ENCODE peak calls at places on chromosomes 2 and 18, in ten cellular contexts. F, C, Z, S, L, N, A, R, Y and D are unnamed samples.

GRCh38 chr2:157509755-157510154 is 65.9 kb upstream of the CYTIP start:
- DNase-seq in F (no peak), C (no peak), Z (no peak), S (no peak), L (no peak), N (no peak), A (no peak), R (no peak), Y (no peak), D (no peak)

GRCh38 chr18:49447810-49448745 is 12.4 kb downstream of the DYM start:
- DNase-seq in F (no peak), C (no peak), Z (peak; percentile 73), S (no peak), L (peak; percentile 78), N (no peak), A (peak; percentile 58), R (no peak), Y (peak; percentile 12), D (no peak)

GRCh38 chr2:221752781-221753180 is 180.7 kb upstream of the EPHA4 start:
- DNase-seq in F (no peak), C (no peak), Z (no peak), S (no peak), L (peak; percentile 17), N (no peak), A (no peak), R (no peak), Y (no peak), D (no peak)

GRCh38 chr2:30262716-30263309 is 31.5 kb downstream of the LBH start:
- DNase-seq in F (no peak), C (no peak), Z (no peak), S (no peak), L (no peak), N (no peak), A (no peak), R (no peak), Y (no peak), D (no peak)

GRCh38 chr18:51399491-51400122 is 202.1 kb upstream of the MEX3C start:
- DNase-seq in F (no peak), C (no peak), Z (peak; percentile 93), S (no peak), L (no peak), N (no peak), A (no peak), R (no peak), Y (no peak), D (no peak)

GRCh38 chr2:193357508-193357907 is 1162.8 kb upstream of the TMEFF2 start:
- DNase-seq in F (no peak), C (no peak), Z (no peak), S (peak; percentile 48), L (no peak), N (no peak), A (no peak), R (no peak), Y (no peak), D (no peak)

GRCh38 chr2:190789074-190790004 is 91.3 kb upstream of the GLS start:
- DNase-seq in F (no peak), C (no peak), Z (no peak), S (no peak), L (no peak), N (no peak), A (no peak), R (no peak), Y (no peak), D (no peak)

GRCh38 chr2:241617431-241618154 is 19.4 kb downstream of the THAP4 start:
- DNase-seq in F (no peak), C (no peak), Z (peak; percentile 11), S (no peak), L (peak; percentile 33), N (no peak), A (no peak), R (no peak), Y (no peak), D (no peak)

GRCh38 chr18:3554091-3554601 is 104.2 kb downstream of the TGIF1 start:
- DNase-seq in F (no peak), C (no peak), Z (peak; percentile 13), S (no peak), L (no peak), N (no peak), A (no peak), R (no peak), Y (no peak), D (no peak)

GRCh38 chr18:68454511-68455228 is 260.2 kb downstream of the TMX3 start:
- DNase-seq in F (no peak), C (no peak), Z (peak; percentile 70), S (no peak), L (peak; percentile 62), N (no peak), A (no peak), R (no peak), Y (no peak), D (no peak)

GRCh38 chr2:97966545-97967215 is 29.1 kb downstream of the TMEM131 start:
- DNase-seq in F (no peak), C (no peak), Z (no peak), S (no peak), L (peak; percentile 97), N (no peak), A (peak; percentile 31), R (no peak), Y (no peak), D (peak; percentile 60)

GRCh38 chr18:35935805-35936204 is 36.7 kb upstream of the RMP24 start:
- DNase-seq in F (no peak), C (no peak), Z (no peak), S (no peak), L (no peak), N (no peak), A (no peak), R (peak; percentile 20), Y (no peak), D (no peak)

GRCh38 chr2:230700447-230700846 is 12.2 kb upstream of the CAB39 start:
- DNase-seq in F (no peak), C (no peak), Z (peak; percentile 63), S (no peak), L (peak; percentile 55), N (no peak), A (no peak), R (no peak), Y (no peak), D (no peak)

GRCh38 chr2:66443977-66444855 is 9.3 kb downstream of the MEIS1 start:
- DNase-seq in F (no peak), C (no peak), Z (peak; percentile 53), S (peak; percentile 78), L (peak; percentile 52), N (no peak), A (no peak), R (no peak), Y (no peak), D (no peak)

GRCh38 chr2:100482741-100483140 is 12.5 kb downstream of the NMS start:
- DNase-seq in F (no peak), C (no peak), Z (no peak), S (no peak), L (no peak), N (no peak), A (no peak), R (no peak), Y (peak; percentile 37), D (no peak)

GRCh38 chr2:42792087-42792582 is 248 bp downstream of the HAAO start:
- DNase-seq in F (no peak), C (no peak), Z (no peak), S (no peak), L (peak; percentile 32), N (no peak), A (no peak), R (no peak), Y (no peak), D (no peak)

GRCh38 chr18:50469380-50469781 is 90.5 kb upstream of the MAPK4 start:
- DNase-seq in F (no peak), C (peak; percentile 11), Z (no peak), S (peak; percentile 78), L (no peak), N (no peak), A (no peak), R (no peak), Y (no peak), D (no peak)

GRCh38 chr18:75293591-75293990 is 83.0 kb downstream of the TSHZ1 start:
- DNase-seq in F (no peak), C (no peak), Z (no peak), S (no peak), L (peak; percentile 73), N (no peak), A (no peak), R (no peak), Y (no peak), D (no peak)

GRCh38 chr2:133362061-133362476 is 206.2 kb downstream of the NCKAP5 start:
- DNase-seq in F (no peak), C (no peak), Z (peak; percentile 11), S (no peak), L (peak; percentile 66), N (no peak), A (no peak), R (no peak), Y (no peak), D (no peak)

DNA sequence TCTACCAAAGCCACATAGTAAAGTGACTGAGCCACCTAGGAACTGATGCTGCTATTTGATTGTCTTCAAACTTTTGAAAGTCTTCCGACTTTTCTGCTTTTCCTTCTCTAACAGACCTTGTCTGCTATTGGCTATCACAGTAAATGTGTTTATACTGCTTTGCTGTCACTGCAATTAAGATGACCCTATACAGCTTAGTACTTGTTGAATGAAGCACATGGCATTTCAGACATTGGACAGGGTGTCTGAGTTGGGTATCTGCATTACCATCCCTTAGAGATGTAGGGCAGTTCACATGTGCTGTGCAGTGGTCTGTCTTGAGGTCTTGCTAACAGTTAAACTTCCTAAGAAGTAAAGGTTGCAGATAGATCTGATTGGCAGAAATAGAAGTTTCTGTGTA is 3.6 kb downstream of the WDR43 start:
- DNase-seq in F (no peak), C (no peak), Z (no peak), S (no peak), L (no peak), N (no peak), A (no peak), R (no peak), Y (no peak), D (no peak)
- H3K4me3 ChIP-seq in F (no peak overlapping the region), C (no peak overlapping the region), Z (no peak overlapping the region), S (no peak overlapping the region), L (no peak overlapping the region), N (no peak overlapping the region), A (no peak overlapping the region), R (no peak overlapping the region), Y (peak overlapping the region; percentile 94), D (peak overlapping the region; percentile 12)

GRCh38 chr18:13159579-13159978 is 59.0 kb upstream of the LDLRAD4 start:
- DNase-seq in F (no peak), C (no peak), Z (peak; percentile 82), S (no peak), L (peak; percentile 69), N (no peak), A (no peak), R (no peak), Y (peak; percentile 68), D (peak; percentile 26)
- H3K4me3 ChIP-seq in F (no peak overlapping the region), C (no peak overlapping the region), Z (no peak overlapping the region), S (no peak overlapping the region), L (no peak overlapping the region), N (no peak overlapping the region), A (no peak overlapping the region), R (no peak overlapping the region), Y (no peak overlapping the region), D (no peak overlapping the region)

GRCh38 chr2:20602803-20603202 is 48.1 kb downstream of the HS1BP3 start:
- DNase-seq in F (no peak), C (no peak), Z (no peak), S (no peak), L (no peak), N (no peak), A (no peak), R (no peak), Y (no peak), D (no peak)
- H3K4me3 ChIP-seq in F (no peak overlapping the region), C (no peak overlapping the region), Z (no peak overlapping the region), S (no peak overlapping the region), L (no peak overlapping the region), N (no peak overlapping the region), A (no peak overlapping the region), R (no peak overlapping the region), Y (no peak overlapping the region), D (no peak overlapping the region)

GRCh38 chr2:236164983-236165301 is 3.2 kb downstream of the GBX2 start:
- DNase-seq in F (no peak), C (no peak), Z (no peak), S (no peak), L (no peak), N (no peak), A (no peak), R (no peak), Y (no peak), D (no peak)
- H3K4me3 ChIP-seq in F (no peak overlapping the region), C (peak overlapping the region; percentile 70), Z (no peak overlapping the region), S (no peak overlapping the region), L (no peak overlapping the region), N (peak overlapping the region; percentile 40), A (no peak overlapping the region), R (no peak overlapping the region), Y (no peak overlapping the region), D (no peak overlapping the region)